ENCODE peak calls at places on chromosome 6, in eight cellular contexts. One of them, this sample, is unnamed. For H3K4me1, the result is how much of the 10 kb centered on the place peaks cover.

GRCh38 chr6:159172066-159172465 is 2.9 kb downstream of the FNDC1 start:
- DNase-seq in mesenchymal stem cell: no peak
- DNase-seq in astrocyte: peak
- DNase-seq in H9: no peak
- DNase-seq in fibroblast of lung: no peak
- DNase-seq in HCT116: no peak
- DNase-seq in A549: no peak
- DNase-seq in OCI-LY7: no peak
- DNase-seq in this sample: no peak

GRCh38 chr6:111874030-111874425 is 776 bp upstream of the FYN start:
- DNase-seq in A549: no peak
- DNase-seq in H9: no peak
- DNase-seq in mesenchymal stem cell: no peak
- DNase-seq in astrocyte: no peak
- DNase-seq in OCI-LY7: peak
- DNase-seq in fibroblast of lung: no peak
- DNase-seq in HCT116: no peak
- DNase-seq in this sample: no peak

GRCh38 chr6:57198926-57199636 is 23.0 kb downstream of the RAB23 start:
- DNase-seq in H9: peak
- DNase-seq in HCT116: no peak
- DNase-seq in OCI-LY7: no peak
- DNase-seq in mesenchymal stem cell: peak
- DNase-seq in astrocyte: no peak
- DNase-seq in A549: no peak
- DNase-seq in fibroblast of lung: peak
- DNase-seq in this sample: no peak

GRCh38 chr6:96469312-96469711 is 52.3 kb upstream of the UFL1 start:
- DNase-seq in mesenchymal stem cell: no peak
- DNase-seq in fibroblast of lung: no peak
- DNase-seq in H9: no peak
- DNase-seq in HCT116: no peak
- DNase-seq in A549: no peak
- DNase-seq in OCI-LY7: no peak
- DNase-seq in astrocyte: no peak
- DNase-seq in this sample: no peak

GRCh38 chr6:3849681-3850450 is 693 bp downstream of the FAM50B start:
- DNase-seq in H9: peak
- DNase-seq in astrocyte: peak
- DNase-seq in mesenchymal stem cell: no peak
- DNase-seq in fibroblast of lung: peak
- DNase-seq in HCT116: no peak
- DNase-seq in A549: no peak
- DNase-seq in OCI-LY7: no peak
- DNase-seq in this sample: no peak

GRCh38 chr6:414447-414846 is 22.9 kb downstream of the IRF4 start:
- DNase-seq in astrocyte: no peak
- DNase-seq in A549: no peak
- DNase-seq in HCT116: no peak
- DNase-seq in mesenchymal stem cell: no peak
- DNase-seq in H9: no peak
- DNase-seq in OCI-LY7: peak
- DNase-seq in fibroblast of lung: no peak
- DNase-seq in this sample: no peak

GRCh38 chr6:106509420-106510089 is 119.7 kb downstream of the RTN4IP1 start:
- DNase-seq in mesenchymal stem cell: peak
- DNase-seq in fibroblast of lung: peak
- DNase-seq in A549: no peak
- DNase-seq in HCT116: no peak
- DNase-seq in H9: peak
- DNase-seq in OCI-LY7: peak
- DNase-seq in astrocyte: no peak
- DNase-seq in this sample: no peak

GRCh38 chr6:33905081-33905609 is 101.3 kb upstream of the MLN start:
- DNase-seq in A549: no peak
- DNase-seq in mesenchymal stem cell: no peak
- DNase-seq in fibroblast of lung: no peak
- DNase-seq in astrocyte: no peak
- DNase-seq in HCT116: no peak
- DNase-seq in H9: no peak
- DNase-seq in OCI-LY7: no peak
- DNase-seq in this sample: peak

GRCh38 chr6:158409451-158409850 is 97.2 kb downstream of the TULP4 start:
- DNase-seq in mesenchymal stem cell: peak
- DNase-seq in astrocyte: peak
- DNase-seq in OCI-LY7: peak
- DNase-seq in H9: no peak
- DNase-seq in fibroblast of lung: peak
- DNase-seq in HCT116: no peak
- DNase-seq in A549: no peak
- DNase-seq in this sample: no peak

GRCh38 chr6:119147101-119148053 is 68.9 kb upstream of the FAM184A start:
- DNase-seq in OCI-LY7: peak
- DNase-seq in astrocyte: peak
- DNase-seq in mesenchymal stem cell: peak
- DNase-seq in HCT116: peak
- DNase-seq in fibroblast of lung: peak
- DNase-seq in A549: peak
- DNase-seq in H9: no peak
- DNase-seq in this sample: peak

GRCh38 chr6:81911446-81911845 is 159.0 kb upstream of the TENT5A start:
- DNase-seq in OCI-LY7: no peak
- DNase-seq in fibroblast of lung: no peak
- DNase-seq in A549: no peak
- DNase-seq in HCT116: no peak
- DNase-seq in astrocyte: no peak
- DNase-seq in mesenchymal stem cell: no peak
- DNase-seq in H9: no peak
- DNase-seq in this sample: no peak

GRCh38 chr6:130776287-130776925 is 50.8 kb upstream of the SMLR1 start:
- DNase-seq in HCT116: no peak
- DNase-seq in H9: no peak
- DNase-seq in A549: no peak
- DNase-seq in fibroblast of lung: no peak
- DNase-seq in mesenchymal stem cell: peak
- DNase-seq in astrocyte: no peak
- DNase-seq in OCI-LY7: no peak
- DNase-seq in this sample: no peak

GRCh38 chr6:3324262-3324942 is 65.7 kb downstream of the PSMG4 start:
- DNase-seq in astrocyte: peak
- DNase-seq in HCT116: no peak
- DNase-seq in H9: no peak
- DNase-seq in OCI-LY7: no peak
- DNase-seq in mesenchymal stem cell: peak
- DNase-seq in A549: peak
- DNase-seq in fibroblast of lung: peak
- DNase-seq in this sample: peak

GRCh38 chr6:148996815-148997214 is 250.0 kb downstream of the UST start:
- DNase-seq in fibroblast of lung: no peak
- DNase-seq in mesenchymal stem cell: no peak
- DNase-seq in OCI-LY7: no peak
- DNase-seq in HCT116: no peak
- DNase-seq in A549: no peak
- DNase-seq in astrocyte: no peak
- DNase-seq in H9: no peak
- DNase-seq in this sample: no peak

GRCh38 chr6:151389640-151390275 is 1.6 kb downstream of the ZBTB2 start:
- DNase-seq in OCI-LY7: peak
- DNase-seq in HCT116: no peak
- DNase-seq in A549: peak
- DNase-seq in H9: peak
- DNase-seq in mesenchymal stem cell: peak
- DNase-seq in astrocyte: peak
- DNase-seq in fibroblast of lung: peak
- DNase-seq in this sample: peak

GRCh38 chr6:150800596-150801310 is 64.7 kb upstream of the MTHFD1L start:
- DNase-seq in OCI-LY7: no peak
- DNase-seq in mesenchymal stem cell: no peak
- DNase-seq in astrocyte: no peak
- DNase-seq in H9: no peak
- DNase-seq in A549: no peak
- DNase-seq in HCT116: no peak
- DNase-seq in fibroblast of lung: peak
- DNase-seq in this sample: no peak

GRCh38 chr6:74578339-74578738 is 627.5 kb downstream of the COL12A1 start:
- DNase-seq in A549: no peak
- DNase-seq in HCT116: no peak
- DNase-seq in astrocyte: peak
- DNase-seq in OCI-LY7: no peak
- DNase-seq in mesenchymal stem cell: peak
- DNase-seq in fibroblast of lung: peak
- DNase-seq in H9: no peak
- DNase-seq in this sample: peak

GRCh38 chr6:144849920-144850319 is 564.8 kb downstream of the UTRN start:
- DNase-seq in fibroblast of lung: no peak
- DNase-seq in HCT116: no peak
- DNase-seq in OCI-LY7: no peak
- DNase-seq in A549: no peak
- DNase-seq in H9: no peak
- DNase-seq in mesenchymal stem cell: no peak
- DNase-seq in astrocyte: no peak
- DNase-seq in this sample: no peak

GRCh38 chr6:137728386-137729349 is 138.4 kb upstream of the TNFAIP3 start:
- DNase-seq in astrocyte: peak
- DNase-seq in mesenchymal stem cell: peak
- DNase-seq in HCT116: no peak
- DNase-seq in A549: no peak
- DNase-seq in OCI-LY7: no peak
- DNase-seq in fibroblast of lung: peak
- DNase-seq in H9: no peak
- DNase-seq in this sample: peak

GRCh38 chr6:13065596-13065995 is 262.7 kb downstream of the TBC1D7 start:
- DNase-seq in astrocyte: no peak
- DNase-seq in HCT116: no peak
- DNase-seq in mesenchymal stem cell: no peak
- DNase-seq in H9: no peak
- DNase-seq in A549: no peak
- DNase-seq in fibroblast of lung: no peak
- DNase-seq in OCI-LY7: no peak
- DNase-seq in this sample: no peak

GRCh38 chr6:139732451-139732850 is 358.0 kb upstream of the CITED2 start:
- DNase-seq in fibroblast of lung: peak
- DNase-seq in HCT116: peak
- DNase-seq in astrocyte: peak
- DNase-seq in A549: no peak
- DNase-seq in H9: no peak
- DNase-seq in mesenchymal stem cell: peak
- DNase-seq in OCI-LY7: no peak
- DNase-seq in this sample: peak

GRCh38 chr6:143691900-143692572 is 14.3 kb downstream of the PHACTR2 start:
- DNase-seq in OCI-LY7: no peak
- DNase-seq in mesenchymal stem cell: no peak
- DNase-seq in HCT116: no peak
- DNase-seq in H9: no peak
- DNase-seq in A549: no peak
- DNase-seq in astrocyte: no peak
- DNase-seq in fibroblast of lung: peak
- DNase-seq in this sample: no peak

GRCh38 chr6:143694560-143694959 is 16.8 kb downstream of the PHACTR2 start:
- DNase-seq in A549: no peak
- DNase-seq in mesenchymal stem cell: no peak
- DNase-seq in H9: no peak
- DNase-seq in HCT116: no peak
- DNase-seq in OCI-LY7: no peak
- DNase-seq in fibroblast of lung: no peak
- DNase-seq in astrocyte: peak
- DNase-seq in this sample: peak

GRCh38 chr6:143691155-143691554 is 13.4 kb downstream of the PHACTR2 start:
- DNase-seq in OCI-LY7: no peak
- DNase-seq in mesenchymal stem cell: no peak
- DNase-seq in HCT116: no peak
- DNase-seq in A549: no peak
- DNase-seq in astrocyte: no peak
- DNase-seq in fibroblast of lung: no peak
- DNase-seq in H9: no peak
- DNase-seq in this sample: no peak

GRCh38 chr6:143694013-143694412 is 16.2 kb downstream of the PHACTR2 start:
- DNase-seq in HCT116: no peak
- DNase-seq in fibroblast of lung: no peak
- DNase-seq in H9: no peak
- DNase-seq in mesenchymal stem cell: no peak
- DNase-seq in A549: no peak
- DNase-seq in OCI-LY7: no peak
- DNase-seq in astrocyte: no peak
- DNase-seq in this sample: no peak

GRCh38 chr6:143692696-143693095 is 14.9 kb downstream of the PHACTR2 start:
- DNase-seq in mesenchymal stem cell: no peak
- DNase-seq in HCT116: no peak
- DNase-seq in OCI-LY7: no peak
- DNase-seq in A549: no peak
- DNase-seq in astrocyte: no peak
- DNase-seq in fibroblast of lung: peak
- DNase-seq in H9: no peak
- DNase-seq in this sample: no peak
- H3K4me2 ChIP-seq in mesenchymal stem cell: no peak
- H3K4me2 ChIP-seq in HCT116: no peak
- H3K4me2 ChIP-seq in OCI-LY7: no peak
- H3K4me2 ChIP-seq in A549: no peak
- H3K4me2 ChIP-seq in astrocyte: no peak
- H3K4me2 ChIP-seq in fibroblast of lung: peak
- H3K4me2 ChIP-seq in H9: no peak
- H3K4me2 ChIP-seq in this sample: no peak

GRCh38 chr6:6796818-6797217 is 208.3 kb downstream of the LY86 start:
- DNase-seq in A549: no peak
- DNase-seq in fibroblast of lung: no peak
- DNase-seq in OCI-LY7: no peak
- DNase-seq in H9: no peak
- DNase-seq in HCT116: no peak
- DNase-seq in mesenchymal stem cell: no peak
- DNase-seq in astrocyte: no peak
- DNase-seq in this sample: no peak
- H3K4me1 ChIP-seq in A549: under half
- H3K4me1 ChIP-seq in fibroblast of lung: under half
- H3K4me1 ChIP-seq in OCI-LY7: under half
- H3K4me1 ChIP-seq in H9: under half
- H3K4me1 ChIP-seq in HCT116: half or more
- H3K4me1 ChIP-seq in mesenchymal stem cell: under half
- H3K4me1 ChIP-seq in astrocyte: under half
- H3K4me1 ChIP-seq in this sample: under half

DNA sequence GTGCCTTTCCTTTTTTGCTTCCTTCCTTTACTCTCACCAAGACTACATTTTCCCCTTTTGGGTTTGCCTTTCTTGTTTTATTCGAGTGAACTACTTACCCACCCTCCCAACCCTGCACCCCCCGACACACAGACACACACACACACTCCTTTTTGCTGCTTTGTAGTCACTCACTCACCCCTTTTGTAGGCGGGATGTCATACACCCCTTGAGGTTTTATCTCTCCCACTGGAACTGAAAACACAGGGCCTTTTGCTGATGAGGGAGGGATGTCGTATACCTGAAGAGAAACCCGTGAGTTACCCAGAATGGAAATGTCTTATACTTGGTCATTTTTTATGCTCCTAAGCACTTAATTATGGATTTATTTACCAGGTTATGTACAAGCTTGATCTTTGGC is 40.3 kb downstream of the NEDD9 start:
- DNase-seq in HCT116: no peak
- DNase-seq in astrocyte: no peak
- DNase-seq in fibroblast of lung: no peak
- DNase-seq in H9: no peak
- DNase-seq in OCI-LY7: no peak
- DNase-seq in A549: no peak
- DNase-seq in mesenchymal stem cell: no peak
- DNase-seq in this sample: no peak
- H3K4me2 ChIP-seq in HCT116: no peak
- H3K4me2 ChIP-seq in astrocyte: no peak
- H3K4me2 ChIP-seq in fibroblast of lung: no peak
- H3K4me2 ChIP-seq in H9: no peak
- H3K4me2 ChIP-seq in OCI-LY7: no peak
- H3K4me2 ChIP-seq in A549: no peak
- H3K4me2 ChIP-seq in mesenchymal stem cell: no peak
- H3K4me2 ChIP-seq in this sample: no peak

GRCh38 chr6:142333431-142333830 is 31.6 kb downstream of the ADGRG6 start:
- DNase-seq in fibroblast of lung: no peak
- DNase-seq in H9: no peak
- DNase-seq in HCT116: no peak
- DNase-seq in mesenchymal stem cell: no peak
- DNase-seq in A549: no peak
- DNase-seq in OCI-LY7: no peak
- DNase-seq in astrocyte: no peak
- DNase-seq in this sample: no peak
- H3K4me1 ChIP-seq in fibroblast of lung: under half
- H3K4me1 ChIP-seq in H9: under half
- H3K4me1 ChIP-seq in HCT116: under half
- H3K4me1 ChIP-seq in mesenchymal stem cell: under half
- H3K4me1 ChIP-seq in A549: half or more
- H3K4me1 ChIP-seq in OCI-LY7: under half
- H3K4me1 ChIP-seq in astrocyte: under half
- H3K4me1 ChIP-seq in this sample: under half

This sample was measured in mammary epithelial cell.